ENCODE peak calls at places on chromosomes 7 and 10, in eight cellular contexts. J, Z, U, S, K, A, V and D are unnamed samples.

GRCh38 chr10:122478971-122479370 is 17.6 kb downstream of the HTRA1 start:
- DNase-seq in J (no peak), Z (no peak), U (no peak), S (no peak), K (no peak), A (no peak), V (no peak), D (no peak)

GRCh38 chr10:108112218-108112617 is 947.7 kb upstream of the SORCS1 start:
- DNase-seq in J (peak; percentile 32), Z (no peak), U (no peak), S (no peak), K (no peak), A (no peak), V (peak; percentile 61), D (no peak)

GRCh38 chr10:5184987-5185386 is at the start of gene AKR1C8:
- DNase-seq in J (no peak), Z (no peak), U (no peak), S (no peak), K (no peak), A (no peak), V (no peak), D (no peak)

GRCh38 chr10:123361832-123362231 is 207.6 kb downstream of the BUB3 start:
- DNase-seq in J (no peak), Z (no peak), U (no peak), S (no peak), K (no peak), A (no peak), V (peak; percentile 10), D (no peak)

GRCh38 chr10:86715836-86716235 is 40.6 kb upstream of the BMPR1A start:
- DNase-seq in J (no peak), Z (no peak), U (peak; percentile 23), S (peak; percentile 6), K (no peak), A (no peak), V (no peak), D (no peak)

GRCh38 chr7:7595451-7595850 is 28.8 kb downstream of the MIOS start:
- DNase-seq in J (peak; percentile 62), Z (peak; percentile 3), U (peak; percentile 17), S (no peak), K (no peak), A (peak; percentile 15), V (no peak), D (no peak)

GRCh38 chr7:450036-450435 is 69.6 kb downstream of the PDGFA start:
- DNase-seq in J (no peak), Z (no peak), U (no peak), S (no peak), K (no peak), A (no peak), V (no peak), D (no peak)

GRCh38 chr10:6114758-6115410 is 26.1 kb downstream of the RBM17 start:
- DNase-seq in J (peak; percentile 43), Z (no peak), U (peak; percentile 86), S (peak; percentile 66), K (no peak), A (peak; percentile 38), V (no peak), D (no peak)

DNA sequence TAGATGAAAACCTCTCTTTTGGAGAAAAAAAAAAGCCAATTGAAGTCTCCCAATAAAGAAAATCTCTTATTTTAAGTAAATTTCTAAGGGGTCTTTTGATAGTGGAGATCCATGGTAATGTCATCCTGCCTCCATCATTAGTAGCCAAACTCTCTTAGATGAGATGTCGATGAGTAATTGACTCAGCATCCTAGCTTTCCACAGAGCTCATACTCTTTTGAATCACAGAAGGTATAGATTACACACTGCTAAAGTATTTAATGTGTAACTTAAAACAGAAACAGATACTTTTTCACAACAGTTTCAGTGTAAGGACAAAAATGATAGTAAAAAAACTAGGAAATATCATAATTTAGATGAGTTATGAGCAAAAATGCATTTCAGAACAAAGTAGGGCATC is 19.4 kb downstream of the MAGI2 start:
- DNase-seq in J (peak; percentile 70), Z (no peak), U (peak; percentile 84), S (no peak), K (no peak), A (no peak), V (no peak), D (no peak)
- H3K27ac ChIP-seq in J (no peak overlapping the region), Z (peak overlapping the region; percentile 62), U (peak overlapping the region; percentile 49), S (no peak overlapping the region), K (no peak overlapping the region), A (no peak overlapping the region), V (no peak overlapping the region), D (no peak overlapping the region)

GRCh38 chr7:86931439-86931838 is 128.0 kb downstream of the ELAPOR2 start:
- DNase-seq in J (no peak), Z (no peak), U (no peak), S (no peak), K (no peak), A (no peak), V (no peak), D (no peak)

GRCh38 chr7:86929293-86930109 is 130.0 kb downstream of the ELAPOR2 start:
- DNase-seq in J (no peak), Z (no peak), U (no peak), S (no peak), K (no peak), A (no peak), V (no peak), D (no peak)

GRCh38 chr7:86930554-86931307 is 128.7 kb downstream of the ELAPOR2 start:
- DNase-seq in J (no peak), Z (no peak), U (no peak), S (no peak), K (no peak), A (no peak), V (no peak), D (no peak)

GRCh38 chr7:86933295-86933845 is 126.1 kb downstream of the ELAPOR2 start:
- DNase-seq in J (no peak), Z (no peak), U (no peak), S (no peak), K (no peak), A (no peak), V (no peak), D (no peak)

DNA sequence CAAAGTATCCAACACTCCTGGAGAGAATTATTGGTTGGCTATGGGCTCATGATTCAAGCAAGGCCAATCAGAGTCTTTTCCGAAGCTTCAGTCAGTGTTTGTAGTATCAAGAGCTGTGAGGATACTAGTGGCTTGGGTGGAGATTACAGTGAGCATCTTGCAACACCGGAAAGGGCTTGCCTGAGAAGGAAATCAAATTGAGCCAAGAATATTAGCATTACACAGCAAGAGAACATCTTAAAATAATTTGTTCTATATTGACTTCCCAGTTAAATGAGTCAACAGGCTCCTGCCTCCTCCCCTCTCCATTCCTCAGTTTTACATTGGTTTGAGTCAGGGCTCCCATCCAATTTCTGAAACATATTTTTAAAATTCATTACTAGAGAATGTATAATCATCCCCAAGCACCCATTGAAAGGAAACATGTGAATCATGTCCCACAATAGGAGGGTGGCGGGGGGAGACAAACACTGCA is 127.4 kb downstream of the ELAPOR2 start:
- DNase-seq in J (peak; percentile 74), Z (no peak), U (no peak), S (peak; percentile 14), K (peak; percentile 5), A (no peak), V (peak; percentile 53), D (no peak)
- TF ChIP-seq CTCF in J (no peak), Z (no peak), U (no peak), S (no peak), K (no peak), A (no peak), V (no peak), D (no peak)

GRCh38 chr7:102918865-102919264 is 6.1 kb downstream of the LRRC17 start:
- DNase-seq in J (no peak), Z (no peak), U (peak; percentile 19), S (no peak), K (no peak), A (no peak), V (no peak), D (no peak)

GRCh38 chr7:102916426-102916825 is 3.6 kb downstream of the LRRC17 start:
- DNase-seq in J (peak; percentile 85), Z (no peak), U (peak; percentile 66), S (no peak), K (no peak), A (no peak), V (no peak), D (no peak)

GRCh38 chr7:102917436-102918353 is 4.9 kb downstream of the LRRC17 start:
- DNase-seq in J (peak; percentile 5), Z (no peak), U (no peak), S (no peak), K (no peak), A (no peak), V (peak; percentile 41), D (no peak)

GRCh38 chr7:102914585-102914984 is 1.8 kb downstream of the LRRC17 start:
- DNase-seq in J (no peak), Z (no peak), U (no peak), S (peak; percentile 25), K (no peak), A (no peak), V (peak; percentile 72), D (peak; percentile 70)

GRCh38 chr7:102916881-102917280 is 4.1 kb downstream of the LRRC17 start:
- DNase-seq in J (peak; percentile 7), Z (no peak), U (no peak), S (no peak), K (no peak), A (no peak), V (peak; percentile 28), D (no peak)
- H3K4me1 ChIP-seq in J (peaks cover 12% of the 10 kb centered on the region), Z (no peaks in the 10 kb centered on the region), U (peaks cover 33% of the 10 kb centered on the region), S (peaks cover 16% of the 10 kb centered on the region), K (peaks cover 21% of the 10 kb centered on the region), A (no peaks in the 10 kb centered on the region), V (peaks cover 35% of the 10 kb centered on the region), D (peaks cover 26% of the 10 kb centered on the region)

DNA sequence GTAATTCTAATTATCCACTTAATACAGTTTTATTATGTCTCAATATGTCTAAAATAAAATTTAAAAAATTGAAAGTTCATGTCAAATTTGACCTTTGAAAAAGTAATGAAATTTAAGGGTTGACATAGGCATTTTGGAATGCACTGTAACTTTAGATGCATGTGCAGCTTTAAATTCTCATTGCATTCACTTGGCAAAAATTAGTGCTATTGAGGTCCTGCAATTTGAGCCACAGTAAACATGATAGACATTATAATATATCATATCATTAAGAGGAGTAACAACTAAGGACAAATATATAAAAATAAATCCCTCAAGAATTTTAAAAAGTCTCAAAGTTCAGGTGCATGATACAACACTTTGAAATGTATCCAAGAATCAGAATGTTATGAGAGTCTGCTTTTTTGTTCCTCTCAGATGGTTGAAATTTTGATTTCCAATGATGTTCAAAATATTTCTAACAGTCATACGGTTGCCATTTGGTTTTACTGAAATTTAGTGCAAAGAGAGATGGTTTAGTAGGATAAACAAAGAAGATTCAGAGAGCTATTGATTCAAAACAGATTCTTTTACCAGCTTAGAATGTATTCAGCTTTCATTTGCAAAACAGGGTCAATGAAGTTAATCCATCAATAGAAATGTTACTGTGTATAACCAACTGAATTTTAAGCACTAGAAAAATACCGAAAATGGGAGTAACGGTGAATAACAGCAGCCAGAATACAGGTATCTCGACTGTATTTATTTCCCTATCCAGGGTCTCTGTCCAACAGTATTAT is 71.8 kb downstream of the SEMA3A start:
- DNase-seq in J (no peak), Z (no peak), U (no peak), S (no peak), K (no peak), A (no peak), V (no peak), D (no peak)
- H3K27ac ChIP-seq in J (no peak overlapping the region), Z (no peak overlapping the region), U (no peak overlapping the region), S (no peak overlapping the region), K (no peak overlapping the region), A (no peak overlapping the region), V (peak overlapping the region; percentile 24), D (no peak overlapping the region)

GRCh38 chr10:110400173-110400947 is 95.6 kb upstream of the SMNDC1 start:
- DNase-seq in J (peak; percentile 9), Z (no peak), U (no peak), S (no peak), K (no peak), A (no peak), V (no peak), D (no peak)
- TF ChIP-seq CTCF in J (no peak), Z (no peak), U (no peak), S (no peak), K (no peak), A (no peak), V (no peak), D (no peak)